ENCODE peak calls at places on chromosomes 7 and 10, in five cellular contexts. One of them, this sample, is unnamed.
A peak's percentile ranks its signal among the peaks of the same experiment; 100 is the strongest.

GRCh38 chr10:125063256-125063945 is 97.0 kb downstream of the CTBP2 start:
- DNase-seq in neuronal stem cell: no peak
- DNase-seq in C1 segment of cervical spinal cord: no peak
- DNase-seq in fibroblast of lung: no peak
- DNase-seq in pancreas: no peak
- DNase-seq in this sample: no peak

GRCh38 chr10:49237985-49238384 is 49.8 kb upstream of the TMEM273 start:
- DNase-seq in neuronal stem cell: no peak
- DNase-seq in C1 segment of cervical spinal cord: no peak
- DNase-seq in fibroblast of lung: no peak
- DNase-seq in pancreas: no peak
- DNase-seq in this sample: no peak

GRCh38 chr10:28250782-28251181 is 52.1 kb downstream of the MPP7 start:
- DNase-seq in neuronal stem cell: no peak
- DNase-seq in C1 segment of cervical spinal cord: no peak
- DNase-seq in fibroblast of lung: peak; percentile 59
- DNase-seq in pancreas: no peak
- DNase-seq in this sample: peak; percentile 53

GRCh38 chr7:149707448-149707886 is 65.9 kb downstream of the ZNF467 start:
- DNase-seq in neuronal stem cell: no peak
- DNase-seq in C1 segment of cervical spinal cord: no peak
- DNase-seq in fibroblast of lung: peak; percentile 24
- DNase-seq in pancreas: no peak
- DNase-seq in this sample: no peak

GRCh38 chr7:115177832-115178231 is 255.9 kb downstream of the MDFIC start:
- DNase-seq in neuronal stem cell: no peak
- DNase-seq in C1 segment of cervical spinal cord: no peak
- DNase-seq in fibroblast of lung: no peak
- DNase-seq in pancreas: no peak
- DNase-seq in this sample: no peak

GRCh38 chr10:34932235-34932634 is 117.1 kb upstream of the PARD3 start:
- DNase-seq in neuronal stem cell: no peak
- DNase-seq in C1 segment of cervical spinal cord: no peak
- DNase-seq in fibroblast of lung: no peak
- DNase-seq in pancreas: no peak
- DNase-seq in this sample: no peak

GRCh38 chr10:787933-788651 is 98.6 kb upstream of the DIP2C start:
- DNase-seq in neuronal stem cell: no peak
- DNase-seq in C1 segment of cervical spinal cord: no peak
- DNase-seq in fibroblast of lung: peak; percentile 76
- DNase-seq in pancreas: no peak
- DNase-seq in this sample: peak; percentile 31

GRCh38 chr7:64872809-64873500 is 30.1 kb upstream of the ZNF273 start:
- DNase-seq in neuronal stem cell: no peak
- DNase-seq in C1 segment of cervical spinal cord: no peak
- DNase-seq in fibroblast of lung: no peak
- DNase-seq in pancreas: no peak
- DNase-seq in this sample: no peak

This sample was measured in lung microvascular endothelial cell.